ENCODE peak calls at places on chromosomes 1 and 21, in five cellular contexts. S is GM12891; G is stimulated activated naive CD8-positive, alpha-beta T cell treated with anti-CD3 and anti-CD28 coated beads, Interleukin-15, Interleukin-2, amounts not matched to agents 100 U/mL and 50 U/mL, for 24 hours; W is NCI-H146; I is stimulated activated effector memory CD8-positive, alpha-beta T cell treated with anti-CD3 and anti-CD28 coated beads, Interleukin-12 subunit alpha, Interleukin-12 subunit beta, amount 100 ng/mL, for 72 hours. F is an unnamed sample.

GRCh38 chr1:48761411-48761810 is 15.3 kb downstream of the BEND5 start:
- DNase-seq in S (no peak), G (no peak), W (no peak), I (no peak), F (no peak)

GRCh38 chr1:2385606-2386280 is 5.6 kb downstream of the MORN1 start:
- DNase-seq in S (no peak), G (no peak), W (no peak), I (no peak), F (no peak)

GRCh38 chr21:38269567-38269917 is 12.8 kb downstream of the KCNJ15 start:
- DNase-seq in S (no peak), G (no peak), W (no peak), I (no peak), F (no peak)

GRCh38 chr1:64917328-64917861 is 49.0 kb downstream of the JAK1 start:
- DNase-seq in S (no peak), G (no peak), W (no peak), I (no peak), F (no peak)

GRCh38 chr1:6507461-6507911 is 16.0 kb upstream of the PLEKHG5 start:
- DNase-seq in S (no peak), G (no peak), W (no peak), I (no peak), F (no peak)

GRCh38 chr1:159828916-159829634 is 2.4 kb downstream of the SLAMF8 start:
- DNase-seq in S (peak; percentile 45), G (peak; percentile 19), W (peak; percentile 43), I (no peak), F (no peak)

GRCh38 chr1:39898648-39899603 is 2.8 kb downstream of the MYCL start:
- DNase-seq in S (peak; percentile 34), G (no peak), W (peak; percentile 51), I (no peak), F (no peak)

GRCh38 chr21:43767980-43768867 is 7.9 kb downstream of the CSTB start:
- DNase-seq in S (no peak), G (no peak), W (no peak), I (no peak), F (no peak)

GRCh38 chr1:181010789-181011188 is 11.9 kb downstream of the STX6 start:
- DNase-seq in S (no peak), G (no peak), W (no peak), I (no peak), F (no peak)

F was measured in GOT3.